ENCODE peak calls at places on chromosome 9, in five cellular contexts. J is lower leg skin, N is esophagus squamous epithelium, B is adrenal gland, A is uterus. X is an unnamed sample.

GRCh38 chr9:69637801-69638200 is 34.4 kb downstream of the APBA1 start:
- DNase-seq in A (no peak), B (no peak), J (no peak), N (no peak), X (peak)

GRCh38 chr9:76135902-76136301 is 245.4 kb downstream of the PCSK5 start:
- DNase-seq in B (no peak), A (no peak), N (no peak), J (no peak), X (no peak)

GRCh38 chr9:84170521-84171141 is 169.9 kb downstream of the SLC28A3 start:
- DNase-seq in J (peak), A (peak), B (peak), N (no peak), X (peak)

GRCh38 chr9:34628656-34629491 is at the start of gene ARID3C:
- DNase-seq in N (no peak), J (no peak), B (no peak), A (no peak), X (no peak)

GRCh38 chr9:119004618-119004990 is 364.6 kb downstream of the BRINP1 start:
- DNase-seq in N (no peak), A (peak), B (peak), J (peak), X (peak)

GRCh38 chr9:81855538-81855937 is 72.7 kb upstream of the SPATA31D4 start:
- DNase-seq in B (no peak), N (no peak), J (no peak), A (no peak), X (no peak)

GRCh38 chr9:130681769-130682489 is 11.7 kb upstream of the EXOSC2 start:
- DNase-seq in J (no peak), A (no peak), N (no peak), B (no peak), X (peak)

GRCh38 chr9:37582548-37583157 is 6.5 kb upstream of the FBXO10 start:
- DNase-seq in B (no peak), N (no peak), A (no peak), J (no peak), X (no peak)

GRCh38 chr9:84846501-84847323 is 177.2 kb downstream of the NTRK2 start:
- DNase-seq in B (no peak), A (no peak), N (no peak), J (no peak), X (no peak)

GRCh38 chr9:35074141-35074540 is 1.7 kb upstream of the VCP start:
- DNase-seq in A (no peak), B (no peak), N (no peak), J (no peak), X (no peak)

DNA sequence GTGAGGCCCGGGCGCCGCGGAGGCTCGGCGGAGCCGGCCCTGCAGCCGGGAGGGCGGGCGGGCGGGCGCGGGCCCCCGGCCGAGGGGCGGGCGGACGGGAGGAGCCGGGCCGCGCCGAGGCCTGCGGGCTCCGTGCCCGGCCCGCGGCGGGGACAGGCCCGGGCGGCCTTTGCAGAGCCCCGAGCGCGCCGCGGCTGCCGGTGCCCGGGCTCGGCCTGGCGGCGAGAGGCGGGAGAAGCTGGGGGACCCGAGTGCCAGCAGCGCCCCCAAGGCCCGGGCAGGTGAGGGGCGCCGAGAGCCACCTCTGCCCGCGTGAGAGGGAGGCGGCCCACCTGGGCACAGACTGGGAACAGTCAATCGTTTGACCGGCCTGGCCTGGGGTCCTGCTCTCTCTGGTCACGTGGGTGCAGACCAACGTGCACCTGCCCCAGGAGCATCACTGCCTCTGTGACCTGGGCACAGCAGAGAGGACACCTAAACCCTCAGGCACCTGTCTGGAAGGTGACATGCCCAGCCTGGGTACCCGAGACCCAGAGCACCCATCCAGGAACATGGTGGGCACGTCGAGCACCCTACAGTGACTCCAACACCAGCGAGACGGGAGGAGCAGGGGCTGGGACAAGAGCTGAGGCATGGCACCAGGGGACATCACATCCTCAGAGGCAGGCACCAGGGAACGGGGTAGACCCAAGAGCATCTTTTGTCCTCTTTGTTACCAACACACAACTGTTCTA is 554 bp downstream of the MVB12B start:
- DNase-seq in N (no peak), B (peak), A (no peak), J (no peak), X (peak)
- TF ChIP-seq POLR2A in N (no peak), B (no peak), A (no peak), J (no peak), X (no peak)

GRCh38 chr9:127913682-127914081 is 3.2 kb downstream of the ST6GALNAC4 start:
- DNase-seq in N (no peak), J (no peak), A (no peak), B (no peak), X (no peak)

GRCh38 chr9:127915325-127915752 is 1.5 kb downstream of the ST6GALNAC4 start:
- DNase-seq in N (no peak), A (no peak), J (no peak), B (no peak), X (no peak)

GRCh38 chr9:127917603-127918002 is 762 bp upstream of the ST6GALNAC4 start:
- DNase-seq in J (no peak), A (no peak), N (no peak), B (no peak), X (no peak)

GRCh38 chr9:127916665-127917581 is at the start of gene ST6GALNAC4:
- DNase-seq in J (peak), N (peak), B (peak), A (peak), X (peak)

DNA sequence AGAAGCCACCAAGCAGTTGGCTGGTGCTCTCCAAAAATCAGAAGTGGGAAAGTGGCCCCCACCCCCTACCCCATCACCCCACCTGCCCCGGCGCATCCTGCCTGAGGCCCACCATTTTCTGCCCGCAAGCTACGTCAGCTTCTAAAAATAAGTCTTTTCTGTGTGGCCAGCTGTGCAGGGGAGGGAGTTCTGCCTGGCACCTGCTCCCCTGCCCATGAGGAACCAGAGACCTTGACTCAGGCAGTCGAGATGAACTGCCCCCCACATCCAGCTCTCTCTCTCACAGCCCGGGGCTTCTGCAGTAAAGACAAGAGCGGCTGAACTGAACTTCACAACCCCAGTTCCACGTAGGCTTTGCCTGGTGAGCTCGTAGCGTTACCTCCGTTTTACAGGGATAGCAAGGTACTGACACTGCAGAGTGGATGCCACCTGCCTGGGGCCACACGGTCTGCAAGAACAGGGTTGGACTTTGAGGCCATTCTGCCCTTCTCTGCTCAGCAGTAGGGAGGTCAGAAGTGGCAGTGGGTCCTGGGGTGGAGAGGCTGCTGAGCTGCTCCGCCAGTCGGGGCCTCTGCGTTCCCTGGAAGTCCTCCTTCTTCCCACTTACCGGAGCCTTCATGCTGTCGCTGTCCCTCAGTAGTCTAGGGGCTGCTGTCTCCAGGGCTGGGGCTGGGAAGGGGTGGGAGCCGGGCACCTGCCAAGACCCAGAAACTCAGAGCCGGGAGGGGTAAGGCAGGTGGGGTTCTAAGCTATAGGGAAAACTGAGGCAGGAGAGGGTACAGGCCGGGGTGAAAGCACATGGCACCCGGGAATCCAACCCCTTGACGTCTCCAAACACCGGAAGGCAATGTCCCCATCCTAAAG is 808 bp downstream of the ST6GALNAC4 start:
- DNase-seq in J (no peak), N (no peak), A (peak), B (no peak), X (no peak)
- TF ChIP-seq POLR2A in J (no peak), N (no peak), A (no peak), B (no peak), X (no peak)

DNA sequence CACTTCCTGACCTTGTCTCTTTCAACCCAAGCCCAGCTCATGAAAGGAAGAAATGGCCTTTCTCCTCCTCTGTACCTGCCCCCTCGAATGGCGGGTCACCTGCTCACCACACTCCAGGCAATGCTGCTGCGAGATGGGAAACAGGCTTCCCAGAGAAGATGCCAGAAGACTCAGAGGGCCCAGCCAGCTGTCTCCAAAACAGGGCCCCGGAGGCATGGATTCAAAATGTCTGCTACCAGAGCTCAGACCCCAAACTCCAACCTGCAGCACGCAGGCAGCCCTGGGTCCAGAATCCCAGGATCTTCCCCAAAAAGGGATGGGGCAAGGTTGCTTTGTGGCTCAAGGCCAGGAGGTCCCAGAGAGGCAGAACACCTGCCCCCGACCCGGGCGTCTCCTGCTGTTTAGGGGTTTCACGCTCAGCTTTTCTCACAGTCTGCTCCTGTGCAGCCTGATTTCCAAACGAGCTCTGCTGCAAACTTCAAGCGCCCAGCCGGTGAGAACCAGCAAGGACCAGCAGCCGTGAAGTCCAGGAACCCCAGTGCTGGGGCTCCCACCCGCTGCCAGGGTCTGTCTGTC is 42.5 kb downstream of the VAV2 start:
- DNase-seq in J (no peak), N (no peak), A (no peak), B (no peak), X (no peak)
- TF ChIP-seq POLR2A in J (no peak), N (no peak), A (no peak), B (no peak), X (no peak)

GRCh38 chr9:124661184-124661755 is 109.8 kb downstream of the NR6A1 start:
- DNase-seq in N (no peak), B (no peak), A (no peak), J (no peak), X (no peak)

GRCh38 chr9:124658165-124659017 is 112.7 kb downstream of the NR6A1 start:
- DNase-seq in A (peak), J (peak), B (peak), N (no peak), X (peak)

GRCh38 chr9:124657526-124657925 is 113.6 kb downstream of the NR6A1 start:
- DNase-seq in A (no peak), B (no peak), N (no peak), J (no peak), X (no peak)

GRCh38 chr9:124660341-124660801 is 110.7 kb downstream of the NR6A1 start:
- DNase-seq in N (no peak), J (no peak), A (no peak), B (no peak), X (no peak)

DNA sequence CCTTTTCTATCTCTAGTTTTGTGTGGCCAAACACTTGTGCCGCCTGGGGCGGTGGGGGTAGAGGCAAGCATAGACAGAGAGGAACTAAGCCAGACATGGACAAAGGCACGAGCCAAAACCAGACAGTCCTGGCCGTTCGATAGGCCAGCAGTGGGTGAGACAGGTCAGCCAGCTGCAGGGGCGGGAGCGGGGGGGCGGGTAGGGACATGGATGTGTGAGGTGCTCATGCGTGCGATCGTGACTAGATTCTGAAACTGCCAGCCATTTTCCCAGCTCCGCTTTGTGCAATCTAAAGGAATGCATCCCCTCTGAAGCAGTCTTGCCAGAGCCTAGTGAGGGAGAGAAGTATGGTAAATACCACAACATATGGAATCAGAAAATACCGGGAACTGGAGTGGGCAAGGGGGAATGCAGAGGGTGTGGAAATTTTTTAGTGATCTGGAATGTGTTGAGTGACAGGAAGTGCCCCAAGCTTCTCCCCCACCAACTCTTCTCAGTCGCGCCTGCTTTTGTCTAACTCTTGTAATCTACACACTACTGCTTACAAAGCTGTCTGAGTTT is 111.9 kb downstream of the NR6A1 start:
- DNase-seq in J (peak), A (peak), B (peak), N (no peak), X (peak)
- TF ChIP-seq POLR2A in J (no peak), A (no peak), B (no peak), N (no peak), X (peak)

DNA sequence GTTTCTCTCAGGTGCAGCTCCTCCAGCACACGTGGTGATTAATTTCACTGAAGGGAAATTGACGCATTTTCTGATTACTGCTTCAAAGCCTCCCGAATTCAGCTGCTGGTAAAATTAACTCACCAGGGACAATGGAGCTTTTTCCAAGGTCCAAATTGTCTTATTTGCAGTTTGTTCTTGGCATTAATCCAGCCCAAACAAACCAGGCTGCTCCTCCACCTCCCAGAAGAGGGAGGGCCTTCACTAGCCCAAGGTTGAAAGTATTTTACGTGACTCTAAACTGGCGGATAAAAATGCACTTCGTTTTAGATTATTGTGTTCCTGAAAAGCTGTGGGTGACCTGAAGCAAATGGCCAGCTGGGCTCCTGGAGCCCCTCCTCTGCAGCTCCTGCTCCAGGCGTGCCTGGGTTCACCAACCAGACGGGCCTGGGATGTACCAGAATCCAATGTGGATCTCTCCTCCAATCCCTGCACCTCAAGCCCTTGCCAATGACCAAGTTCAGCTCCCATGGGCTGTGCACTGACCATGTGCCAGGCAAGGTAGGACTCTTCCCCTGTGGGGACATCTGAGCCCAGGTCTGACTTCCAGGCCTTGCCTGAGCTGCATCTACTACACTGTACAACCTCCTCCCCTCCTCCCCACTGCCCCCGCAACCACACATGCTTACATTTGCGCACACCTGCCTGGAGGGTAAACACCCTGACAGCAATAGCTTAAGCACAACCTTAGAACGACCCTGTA is 193.4 kb downstream of the CDK5RAP2 start:
- DNase-seq in A (no peak), J (no peak), B (peak), N (no peak), X (no peak)
- TF ChIP-seq POLR2A in A (no peak), J (no peak), B (no peak), N (no peak), X (no peak)

GRCh38 chr9:14322211-14323082 is 8.5 kb upstream of the NFIB start:
- DNase-seq in N (peak), A (peak), B (peak), J (peak), X (peak)
- TF ChIP-seq POLR2A in N (no peak), A (peak), B (peak), J (no peak), X (no peak)

X was measured in H54.